ENCODE peak calls at places on chromosomes 3 and 15, in eight cellular contexts. One of them, this sample, is unnamed.
A peak's percentile ranks its signal among the peaks of the same experiment; 100 is the strongest.

GRCh38 chr15:25180606-25181289 is 226.0 kb downstream of the SNRPN start:
- DNase-seq in GM23338: no peak
- DNase-seq in tibial artery: peak; percentile 11
- DNase-seq in RWPE1: no peak
- DNase-seq in astrocyte of the spinal cord: no peak
- DNase-seq in brain microvascular endothelial cell: no peak
- DNase-seq in heart left ventricle: peak; percentile 12
- DNase-seq in activated CD8-positive, alpha-beta T cell treated with anti-CD3 and anti-CD28 coated beads for 36 hours: no peak
- DNase-seq in this sample: no peak

GRCh38 chr15:44340410-44340809 is 51.9 kb downstream of the GOLM2 start:
- DNase-seq in GM23338: peak; percentile 30
- DNase-seq in tibial artery: no peak
- DNase-seq in RWPE1: peak; percentile 71
- DNase-seq in astrocyte of the spinal cord: peak; percentile 80
- DNase-seq in brain microvascular endothelial cell: peak; percentile 77
- DNase-seq in heart left ventricle: no peak
- DNase-seq in activated CD8-positive, alpha-beta T cell treated with anti-CD3 and anti-CD28 coated beads for 36 hours: no peak
- DNase-seq in this sample: no peak

GRCh38 chr15:78810377-78811123 is 714 bp downstream of the ADAMTS7 start:
- DNase-seq in GM23338: peak; percentile 63
- DNase-seq in tibial artery: no peak
- DNase-seq in RWPE1: peak; percentile 64
- DNase-seq in astrocyte of the spinal cord: peak; percentile 24
- DNase-seq in brain microvascular endothelial cell: peak; percentile 11
- DNase-seq in heart left ventricle: peak; percentile 76
- DNase-seq in activated CD8-positive, alpha-beta T cell treated with anti-CD3 and anti-CD28 coated beads for 36 hours: no peak
- DNase-seq in this sample: no peak

GRCh38 chr3:9270704-9271103 is 21.3 kb upstream of the SRGAP3 start:
- DNase-seq in GM23338: no peak
- DNase-seq in tibial artery: no peak
- DNase-seq in RWPE1: no peak
- DNase-seq in astrocyte of the spinal cord: no peak
- DNase-seq in brain microvascular endothelial cell: no peak
- DNase-seq in heart left ventricle: no peak
- DNase-seq in activated CD8-positive, alpha-beta T cell treated with anti-CD3 and anti-CD28 coated beads for 36 hours: no peak
- DNase-seq in this sample: no peak

GRCh38 chr3:9122732-9123364 is 126.6 kb downstream of the SRGAP3 start:
- DNase-seq in GM23338: no peak
- DNase-seq in tibial artery: no peak
- DNase-seq in RWPE1: no peak
- DNase-seq in astrocyte of the spinal cord: no peak
- DNase-seq in brain microvascular endothelial cell: no peak
- DNase-seq in heart left ventricle: no peak
- DNase-seq in activated CD8-positive, alpha-beta T cell treated with anti-CD3 and anti-CD28 coated beads for 36 hours: no peak
- DNase-seq in this sample: no peak

GRCh38 chr15:69039516-69040225 is 25.2 kb downstream of the NOX5 start:
- DNase-seq in GM23338: no peak
- DNase-seq in tibial artery: no peak
- DNase-seq in RWPE1: no peak
- DNase-seq in astrocyte of the spinal cord: no peak
- DNase-seq in brain microvascular endothelial cell: no peak
- DNase-seq in heart left ventricle: no peak
- DNase-seq in activated CD8-positive, alpha-beta T cell treated with anti-CD3 and anti-CD28 coated beads for 36 hours: no peak
- DNase-seq in this sample: no peak

GRCh38 chr3:138459619-138460535 is 25.5 kb downstream of the ESYT3 start:
- DNase-seq in GM23338: no peak
- DNase-seq in tibial artery: no peak
- DNase-seq in RWPE1: no peak
- DNase-seq in astrocyte of the spinal cord: no peak
- DNase-seq in brain microvascular endothelial cell: no peak
- DNase-seq in heart left ventricle: peak; percentile 17
- DNase-seq in activated CD8-positive, alpha-beta T cell treated with anti-CD3 and anti-CD28 coated beads for 36 hours: no peak
- DNase-seq in this sample: no peak

GRCh38 chr3:127629462-127630403 is 748 bp downstream of the PODXL2 start:
- DNase-seq in GM23338: no peak
- DNase-seq in tibial artery: no peak
- DNase-seq in RWPE1: no peak
- DNase-seq in astrocyte of the spinal cord: no peak
- DNase-seq in brain microvascular endothelial cell: no peak
- DNase-seq in heart left ventricle: no peak
- DNase-seq in activated CD8-positive, alpha-beta T cell treated with anti-CD3 and anti-CD28 coated beads for 36 hours: peak; percentile 38
- DNase-seq in this sample: no peak

DNA sequence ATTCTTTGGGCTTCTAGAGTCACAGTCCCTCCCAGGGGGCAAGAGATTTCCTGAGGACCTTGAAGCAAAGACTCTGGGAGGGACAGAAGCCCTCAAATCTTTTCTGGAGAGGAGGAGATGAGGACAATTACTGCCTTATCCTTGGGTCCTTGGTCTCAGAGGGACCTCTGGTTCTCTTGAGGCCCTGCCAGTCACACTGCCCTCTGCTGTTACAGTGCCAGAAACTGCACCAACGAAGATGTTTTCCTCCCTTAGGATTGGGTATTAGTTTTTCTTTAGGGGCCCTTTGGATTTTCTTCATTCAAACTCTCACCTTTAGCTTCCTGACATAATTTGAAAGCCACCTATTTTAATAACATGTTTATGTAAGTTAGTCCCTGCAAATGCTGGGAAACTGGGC is 58.2 kb upstream of the SCN5A start:
- DNase-seq in GM23338: peak; percentile 48
- DNase-seq in tibial artery: no peak
- DNase-seq in RWPE1: peak; percentile 2
- DNase-seq in astrocyte of the spinal cord: no peak
- DNase-seq in brain microvascular endothelial cell: no peak
- DNase-seq in heart left ventricle: no peak
- DNase-seq in activated CD8-positive, alpha-beta T cell treated with anti-CD3 and anti-CD28 coated beads for 36 hours: no peak
- DNase-seq in this sample: no peak
- TF ChIP-seq CTCF in GM23338: peak; percentile 78
- TF ChIP-seq CTCF in tibial artery: no peak
- TF ChIP-seq CTCF in RWPE1: no peak
- TF ChIP-seq CTCF in astrocyte of the spinal cord: peak; percentile 39
- TF ChIP-seq CTCF in brain microvascular endothelial cell: peak; percentile 55
- TF ChIP-seq CTCF in heart left ventricle: peak; percentile 30
- TF ChIP-seq CTCF in activated CD8-positive, alpha-beta T cell treated with anti-CD3 and anti-CD28 coated beads for 36 hours: no peak
- TF ChIP-seq CTCF in this sample: no peak

DNA sequence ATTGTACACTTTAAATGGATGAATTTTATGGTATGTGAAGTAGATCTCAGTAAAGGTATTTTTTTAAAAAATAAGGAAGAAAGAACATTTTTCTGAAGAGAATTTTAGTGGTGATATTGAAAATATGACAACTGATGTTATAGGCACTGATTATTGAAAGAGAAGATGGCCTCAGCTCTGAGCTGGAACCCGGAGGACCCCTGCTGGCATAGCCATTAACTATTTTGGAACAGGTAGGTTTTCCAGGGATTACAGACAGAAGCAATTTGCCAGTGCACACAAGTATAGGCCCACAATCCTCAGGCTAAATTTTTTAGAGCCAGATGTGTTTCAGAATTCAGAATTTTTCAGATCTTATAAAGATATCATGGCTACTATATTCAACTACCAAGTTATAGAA is 315.9 kb upstream of the GPR149 start:
- DNase-seq in GM23338: no peak
- DNase-seq in tibial artery: no peak
- DNase-seq in RWPE1: no peak
- DNase-seq in astrocyte of the spinal cord: no peak
- DNase-seq in brain microvascular endothelial cell: no peak
- DNase-seq in heart left ventricle: no peak
- DNase-seq in activated CD8-positive, alpha-beta T cell treated with anti-CD3 and anti-CD28 coated beads for 36 hours: no peak
- DNase-seq in this sample: no peak
- TF ChIP-seq CTCF in GM23338: peak; percentile 35
- TF ChIP-seq CTCF in tibial artery: no peak
- TF ChIP-seq CTCF in RWPE1: no peak
- TF ChIP-seq CTCF in astrocyte of the spinal cord: no peak
- TF ChIP-seq CTCF in brain microvascular endothelial cell: peak; percentile 48
- TF ChIP-seq CTCF in heart left ventricle: no peak
- TF ChIP-seq CTCF in activated CD8-positive, alpha-beta T cell treated with anti-CD3 and anti-CD28 coated beads for 36 hours: no peak
- TF ChIP-seq CTCF in this sample: no peak

GRCh38 chr3:632571-633170 is 436.1 kb downstream of the CHL1 start:
- DNase-seq in GM23338: peak; percentile 70
- DNase-seq in tibial artery: no peak
- DNase-seq in RWPE1: no peak
- DNase-seq in astrocyte of the spinal cord: peak; percentile 44
- DNase-seq in brain microvascular endothelial cell: peak; percentile 63
- DNase-seq in heart left ventricle: peak; percentile 17
- DNase-seq in activated CD8-positive, alpha-beta T cell treated with anti-CD3 and anti-CD28 coated beads for 36 hours: peak; percentile 59
- DNase-seq in this sample: no peak
- TF ChIP-seq CTCF in GM23338: peak; percentile 72
- TF ChIP-seq CTCF in tibial artery: peak; percentile 29
- TF ChIP-seq CTCF in RWPE1: peak; percentile 20
- TF ChIP-seq CTCF in astrocyte of the spinal cord: peak; percentile 70
- TF ChIP-seq CTCF in brain microvascular endothelial cell: peak; percentile 80
- TF ChIP-seq CTCF in heart left ventricle: peak; percentile 62
- TF ChIP-seq CTCF in activated CD8-positive, alpha-beta T cell treated with anti-CD3 and anti-CD28 coated beads for 36 hours: peak; percentile 74
- TF ChIP-seq CTCF in this sample: no peak

DNA sequence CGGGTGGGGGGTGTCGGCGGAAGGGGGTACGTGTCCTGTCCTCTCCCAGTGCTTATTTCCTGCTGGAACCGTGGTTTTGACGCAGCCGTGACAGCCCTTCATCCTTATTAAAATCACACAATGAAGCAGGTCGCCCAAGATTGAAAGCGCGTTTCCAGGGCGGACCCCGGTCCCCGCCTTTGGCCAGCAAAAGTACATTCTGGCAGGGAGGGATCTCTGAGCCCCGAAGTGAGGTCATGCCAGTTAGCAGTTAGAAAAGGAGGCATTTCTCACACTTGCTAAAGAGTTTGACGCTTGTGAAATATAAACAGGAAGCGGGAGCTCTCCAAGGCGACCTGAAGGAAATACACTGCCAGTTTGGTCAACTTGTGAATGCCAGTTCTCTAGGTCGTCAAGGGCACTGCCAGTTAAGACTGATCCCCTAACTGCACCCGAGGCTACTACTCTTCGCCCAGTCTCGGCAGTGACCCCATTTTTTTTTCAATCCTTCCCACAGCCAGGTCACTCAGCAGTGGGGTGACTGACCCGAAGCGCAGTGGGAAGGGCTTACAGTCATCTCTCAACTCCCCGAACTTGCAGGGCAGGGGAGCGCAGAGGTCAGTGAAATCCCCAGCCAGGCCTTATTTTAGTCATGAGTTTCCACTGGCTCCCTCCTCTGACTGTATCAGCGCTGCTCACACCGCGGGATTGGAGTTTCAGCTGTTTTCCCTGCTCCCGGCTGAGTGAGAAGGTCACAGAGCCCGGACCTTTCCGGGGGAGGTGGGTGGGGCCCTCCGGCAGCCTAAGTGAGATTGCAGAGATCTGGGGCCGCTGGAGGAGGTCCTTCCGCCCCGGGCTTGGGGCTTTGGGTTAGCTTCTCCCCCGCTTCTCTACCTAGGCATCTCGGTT is 2.0 kb upstream of the BHLHE40 start:
- DNase-seq in GM23338: peak; percentile 71
- DNase-seq in tibial artery: peak; percentile 88
- DNase-seq in RWPE1: peak; percentile 44
- DNase-seq in astrocyte of the spinal cord: peak; percentile 92
- DNase-seq in brain microvascular endothelial cell: peak; percentile 92
- DNase-seq in heart left ventricle: peak; percentile 94
- DNase-seq in activated CD8-positive, alpha-beta T cell treated with anti-CD3 and anti-CD28 coated beads for 36 hours: peak; percentile 92
- DNase-seq in this sample: no peak
- TF ChIP-seq CTCF in GM23338: no peak
- TF ChIP-seq CTCF in tibial artery: no peak
- TF ChIP-seq CTCF in RWPE1: no peak
- TF ChIP-seq CTCF in astrocyte of the spinal cord: peak; percentile 27
- TF ChIP-seq CTCF in brain microvascular endothelial cell: peak; percentile 50
- TF ChIP-seq CTCF in heart left ventricle: peak; percentile 41
- TF ChIP-seq CTCF in activated CD8-positive, alpha-beta T cell treated with anti-CD3 and anti-CD28 coated beads for 36 hours: no peak
- TF ChIP-seq CTCF in this sample: no peak

DNA sequence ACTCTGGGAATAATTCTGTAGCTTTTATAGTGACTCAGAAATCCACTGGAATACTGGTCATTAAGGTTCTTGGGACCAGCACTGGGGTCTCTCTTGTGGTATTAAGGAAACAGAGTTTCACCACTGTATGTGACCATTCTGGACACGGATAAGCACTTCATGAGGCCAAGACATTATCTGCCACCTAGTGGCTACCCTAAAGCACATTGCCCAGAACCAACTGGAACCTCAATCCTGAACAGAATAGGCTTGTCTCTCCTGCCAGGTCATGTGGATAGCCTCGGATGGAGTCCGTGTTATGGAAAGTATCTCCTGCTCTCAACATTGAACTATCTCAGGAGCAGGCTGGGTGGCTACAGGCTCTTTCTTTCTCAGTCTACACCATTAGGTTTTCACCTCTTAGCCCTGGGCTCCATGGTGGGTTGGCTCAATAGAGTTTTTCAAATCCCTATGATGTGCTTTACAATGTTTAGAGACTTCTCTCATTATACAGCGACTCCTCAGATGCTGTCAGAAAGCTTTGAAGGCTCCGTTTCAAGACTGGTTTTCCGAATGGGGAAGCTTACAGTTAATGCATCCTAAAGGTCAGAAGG is 167.6 kb upstream of the ST8SIA2 start:
- DNase-seq in GM23338: peak; percentile 62
- DNase-seq in tibial artery: no peak
- DNase-seq in RWPE1: no peak
- DNase-seq in astrocyte of the spinal cord: no peak
- DNase-seq in brain microvascular endothelial cell: no peak
- DNase-seq in heart left ventricle: no peak
- DNase-seq in activated CD8-positive, alpha-beta T cell treated with anti-CD3 and anti-CD28 coated beads for 36 hours: no peak
- DNase-seq in this sample: no peak
- TF ChIP-seq CTCF in GM23338: peak; percentile 85
- TF ChIP-seq CTCF in tibial artery: peak; percentile 24
- TF ChIP-seq CTCF in RWPE1: peak; percentile 22
- TF ChIP-seq CTCF in astrocyte of the spinal cord: peak; percentile 10
- TF ChIP-seq CTCF in brain microvascular endothelial cell: peak; percentile 25
- TF ChIP-seq CTCF in heart left ventricle: peak; percentile 57
- TF ChIP-seq CTCF in activated CD8-positive, alpha-beta T cell treated with anti-CD3 and anti-CD28 coated beads for 36 hours: peak; percentile 37
- TF ChIP-seq CTCF in this sample: no peak

GRCh38 chr3:173785004-173785403 is 387.5 kb downstream of the NLGN1 start:
- DNase-seq in GM23338: peak; percentile 82
- DNase-seq in tibial artery: no peak
- DNase-seq in RWPE1: no peak
- DNase-seq in astrocyte of the spinal cord: no peak
- DNase-seq in brain microvascular endothelial cell: no peak
- DNase-seq in heart left ventricle: no peak
- DNase-seq in activated CD8-positive, alpha-beta T cell treated with anti-CD3 and anti-CD28 coated beads for 36 hours: no peak
- DNase-seq in this sample: no peak
- TF ChIP-seq CTCF in GM23338: peak; percentile 71
- TF ChIP-seq CTCF in tibial artery: no peak
- TF ChIP-seq CTCF in RWPE1: no peak
- TF ChIP-seq CTCF in astrocyte of the spinal cord: no peak
- TF ChIP-seq CTCF in brain microvascular endothelial cell: no peak
- TF ChIP-seq CTCF in heart left ventricle: no peak
- TF ChIP-seq CTCF in activated CD8-positive, alpha-beta T cell treated with anti-CD3 and anti-CD28 coated beads for 36 hours: no peak
- TF ChIP-seq CTCF in this sample: no peak